ENCODE peak calls at places on chromosome 14, in ten cellular contexts. C is dorsolateral prefrontal cortex; O is cardiac fibroblast; S is HL-60; E is omental fat pad; P is psoas muscle; Y is NCI-H1417; Q is activated naive CD4-positive, alpha-beta T cell treated with anti-CD3 and anti-CD28 coated beads for 36 hours; D is amniotic epithelial cell; G is NCI-H82. A is an unnamed sample.

GRCh38 chr14:91149462-91149861 is 35.6 kb downstream of the DGLUCY start:
- DNase-seq in G (no peak), O (peak; percentile 98), S (no peak), D (peak; percentile 99), P (peak; percentile 25), Y (no peak), E (no peak), C (no peak), Q (no peak), A (peak; percentile 97)

GRCh38 chr14:21049263-21049662 is 7.1 kb downstream of the RNASE7 start:
- DNase-seq in E (no peak), Y (no peak), G (no peak), D (peak; percentile 73), S (no peak), O (peak; percentile 56), P (no peak), Q (no peak), C (no peak), A (no peak)

GRCh38 chr14:88590173-88590572 is 27.3 kb downstream of the ZC3H14 start:
- DNase-seq in D (peak; percentile 80), Y (no peak), P (no peak), S (no peak), G (peak; percentile 5), C (no peak), E (no peak), Q (no peak), O (no peak), A (no peak)

GRCh38 chr14:79383031-79383430 is 828.3 kb downstream of the DIO2 start:
- DNase-seq in O (no peak), G (no peak), Y (no peak), D (no peak), S (no peak), E (no peak), Q (no peak), C (no peak), P (no peak), A (no peak)

GRCh38 chr14:88791629-88792571 is 853 bp downstream of the EML5 start:
- DNase-seq in E (no peak), C (peak; percentile 61), Q (peak; percentile 30), Y (peak; percentile 91), S (no peak), O (no peak), P (peak; percentile 16), G (peak; percentile 54), D (no peak), A (no peak)

GRCh38 chr14:103144085-103144484 is 20.8 kb downstream of the TNFAIP2 start:
- DNase-seq in D (peak; percentile 69), S (no peak), E (no peak), Y (no peak), G (no peak), C (no peak), P (no peak), Q (no peak), O (peak; percentile 61), A (no peak)

GRCh38 chr14:50018236-50019210 is 97.8 kb downstream of the VCPKMT start:
- DNase-seq in S (no peak), O (no peak), P (peak; percentile 21), C (no peak), Y (no peak), G (no peak), D (peak; percentile 34), Q (no peak), E (no peak), A (no peak)

GRCh38 chr14:104678346-104678745 is 11.1 kb upstream of the INF2 start:
- DNase-seq in C (no peak), S (peak; percentile 18), D (no peak), P (no peak), Y (peak; percentile 71), E (no peak), Q (no peak), G (peak; percentile 72), O (peak; percentile 42), A (no peak)

GRCh38 chr14:35818346-35819115 is 7.6 kb upstream of the BRMS1L start:
- DNase-seq in E (no peak), Y (peak; percentile 30), D (peak; percentile 52), P (no peak), S (peak; percentile 39), G (peak; percentile 62), Q (peak; percentile 51), O (peak; percentile 61), C (no peak), A (no peak)

GRCh38 chr14:61337893-61338292 is 16.5 kb downstream of the PRKCH start:
- DNase-seq in S (no peak), O (no peak), G (no peak), C (no peak), D (no peak), P (no peak), Y (no peak), E (no peak), Q (peak; percentile 83), A (no peak)

GRCh38 chr14:75497191-75497590 is 25.1 kb upstream of the BATF start:
- DNase-seq in E (no peak), D (no peak), Y (no peak), S (peak; percentile 71), O (no peak), Q (no peak), P (no peak), C (no peak), G (no peak), A (no peak)

GRCh38 chr14:51488569-51489220 is 163.0 kb upstream of the FRMD6 start:
- DNase-seq in Q (no peak), D (no peak), S (no peak), P (no peak), O (no peak), E (no peak), Y (no peak), G (no peak), C (no peak), A (no peak)

GRCh38 chr14:38646391-38646790 is 390.5 kb upstream of the CLEC14A start:
- DNase-seq in Q (no peak), O (no peak), Y (no peak), S (no peak), C (no peak), D (no peak), P (no peak), G (no peak), E (no peak), A (no peak)

GRCh38 chr14:104361101-104361591 is 218.4 kb upstream of the C14orf180 start:
- DNase-seq in Q (no peak), P (no peak), G (no peak), O (no peak), C (peak; percentile 31), S (no peak), Y (no peak), D (no peak), E (no peak), A (no peak)

GRCh38 chr14:70785556-70785955 is 23.8 kb downstream of the MAP3K9 start:
- DNase-seq in S (no peak), Y (no peak), Q (no peak), G (no peak), C (no peak), D (peak; percentile 37), O (no peak), P (no peak), E (no peak), A (no peak)

GRCh38 chr14:36151335-36151734 is 25.2 kb downstream of the PTCSC3 start:
- DNase-seq in P (no peak), S (no peak), C (no peak), Y (no peak), Q (no peak), E (no peak), G (no peak), D (no peak), O (no peak), A (no peak)

GRCh38 chr14:22848391-22849164 is 12.2 kb downstream of the MMP14 start:
- DNase-seq in E (no peak), S (no peak), Q (no peak), P (peak; percentile 85), C (no peak), Y (no peak), O (peak; percentile 98), G (no peak), D (peak; percentile 81), A (peak; percentile 92)

A was measured in skeletal muscle cell.